ENCODE peak calls at places on chromosomes 7 and 10, in eight cellular contexts. One of them, this sample, is unnamed.

GRCh38 chr7:64098-64521 is 128.3 kb upstream of the FAM20C start:
- DNase-seq in BE2C: peak; percentile 39
- DNase-seq in upper lobe of right lung: peak; percentile 61
- DNase-seq in fibroblast of lung: peak; percentile 61
- DNase-seq in suprapubic skin: no peak
- DNase-seq in AG04450: peak; percentile 43
- DNase-seq in A549: peak; percentile 18
- DNase-seq in thoracic aorta: no peak
- DNase-seq in this sample: no peak

GRCh38 chr7:30914611-30915601 is 3.3 kb downstream of the AQP1 start:
- DNase-seq in AG04450: no peak
- DNase-seq in A549: peak; percentile 28
- DNase-seq in fibroblast of lung: peak; percentile 53
- DNase-seq in suprapubic skin: no peak
- DNase-seq in BE2C: peak; percentile 59
- DNase-seq in thoracic aorta: peak; percentile 79
- DNase-seq in upper lobe of right lung: no peak
- DNase-seq in this sample: no peak

GRCh38 chr10:132993271-132994260 is 51.2 kb upstream of the CFAP46 start:
- DNase-seq in A549: no peak
- DNase-seq in fibroblast of lung: no peak
- DNase-seq in AG04450: no peak
- DNase-seq in BE2C: no peak
- DNase-seq in thoracic aorta: no peak
- DNase-seq in upper lobe of right lung: no peak
- DNase-seq in suprapubic skin: no peak
- DNase-seq in this sample: no peak

GRCh38 chr10:95430231-95430951 is 130.8 kb downstream of the SORBS1 start:
- DNase-seq in AG04450: peak; percentile 15
- DNase-seq in BE2C: peak; percentile 35
- DNase-seq in thoracic aorta: no peak
- DNase-seq in suprapubic skin: no peak
- DNase-seq in upper lobe of right lung: no peak
- DNase-seq in A549: peak; percentile 70
- DNase-seq in fibroblast of lung: peak; percentile 45
- DNase-seq in this sample: peak; percentile 13

GRCh38 chr10:4981722-4982471 is 18.7 kb downstream of the AKR1C1 start:
- DNase-seq in AG04450: no peak
- DNase-seq in BE2C: no peak
- DNase-seq in suprapubic skin: no peak
- DNase-seq in A549: no peak
- DNase-seq in upper lobe of right lung: no peak
- DNase-seq in fibroblast of lung: peak; percentile 51
- DNase-seq in thoracic aorta: no peak
- DNase-seq in this sample: no peak

GRCh38 chr7:121798896-121799295 is 74.1 kb upstream of the PTPRZ1 start:
- DNase-seq in fibroblast of lung: peak; percentile 45
- DNase-seq in A549: no peak
- DNase-seq in suprapubic skin: no peak
- DNase-seq in AG04450: no peak
- DNase-seq in upper lobe of right lung: no peak
- DNase-seq in BE2C: no peak
- DNase-seq in thoracic aorta: no peak
- DNase-seq in this sample: no peak

GRCh38 chr10:52883996-52884871 is 111.7 kb upstream of the MBL2 start:
- DNase-seq in fibroblast of lung: peak; percentile 65
- DNase-seq in A549: peak; percentile 40
- DNase-seq in BE2C: peak; percentile 28
- DNase-seq in suprapubic skin: no peak
- DNase-seq in upper lobe of right lung: no peak
- DNase-seq in AG04450: peak; percentile 39
- DNase-seq in thoracic aorta: no peak
- DNase-seq in this sample: no peak

GRCh38 chr7:12635830-12636229 is 51.6 kb upstream of the ARL4A start:
- DNase-seq in thoracic aorta: no peak
- DNase-seq in fibroblast of lung: no peak
- DNase-seq in upper lobe of right lung: no peak
- DNase-seq in suprapubic skin: no peak
- DNase-seq in AG04450: no peak
- DNase-seq in A549: no peak
- DNase-seq in BE2C: no peak
- DNase-seq in this sample: no peak

GRCh38 chr7:6494365-6494764 is 46.6 kb upstream of the DAGLB start:
- DNase-seq in A549: no peak
- DNase-seq in BE2C: no peak
- DNase-seq in suprapubic skin: no peak
- DNase-seq in AG04450: no peak
- DNase-seq in thoracic aorta: no peak
- DNase-seq in upper lobe of right lung: no peak
- DNase-seq in fibroblast of lung: no peak
- DNase-seq in this sample: no peak

GRCh38 chr10:133071801-133072595 is 15.7 kb upstream of the ADGRA1 start:
- DNase-seq in AG04450: no peak
- DNase-seq in A549: no peak
- DNase-seq in BE2C: peak; percentile 42
- DNase-seq in upper lobe of right lung: no peak
- DNase-seq in suprapubic skin: no peak
- DNase-seq in fibroblast of lung: no peak
- DNase-seq in thoracic aorta: no peak
- DNase-seq in this sample: no peak

GRCh38 chr10:71548494-71548846 is 151.8 kb downstream of the CDH23 start:
- DNase-seq in BE2C: peak; percentile 42
- DNase-seq in A549: peak; percentile 39
- DNase-seq in upper lobe of right lung: no peak
- DNase-seq in thoracic aorta: no peak
- DNase-seq in fibroblast of lung: no peak
- DNase-seq in suprapubic skin: no peak
- DNase-seq in AG04450: no peak
- DNase-seq in this sample: no peak

GRCh38 chr10:117504601-117505000 is 37.9 kb upstream of the EMX2 start:
- DNase-seq in BE2C: no peak
- DNase-seq in suprapubic skin: peak; percentile 77
- DNase-seq in upper lobe of right lung: no peak
- DNase-seq in thoracic aorta: no peak
- DNase-seq in A549: no peak
- DNase-seq in AG04450: no peak
- DNase-seq in fibroblast of lung: no peak
- DNase-seq in this sample: no peak

GRCh38 chr10:13528875-13529713 is at the start of gene BEND7:
- DNase-seq in BE2C: no peak
- DNase-seq in fibroblast of lung: peak; percentile 42
- DNase-seq in thoracic aorta: no peak
- DNase-seq in upper lobe of right lung: peak; percentile 74
- DNase-seq in suprapubic skin: no peak
- DNase-seq in AG04450: no peak
- DNase-seq in A549: peak; percentile 65
- DNase-seq in this sample: no peak

GRCh38 chr7:977326-978048 is 2.1 kb upstream of the COX19 start:
- DNase-seq in fibroblast of lung: peak; percentile 25
- DNase-seq in upper lobe of right lung: no peak
- DNase-seq in A549: peak; percentile 36
- DNase-seq in BE2C: no peak
- DNase-seq in suprapubic skin: no peak
- DNase-seq in AG04450: no peak
- DNase-seq in thoracic aorta: no peak
- DNase-seq in this sample: no peak

GRCh38 chr10:137031-137430 is 1.8 kb downstream of the ZMYND11 start:
- DNase-seq in upper lobe of right lung: no peak
- DNase-seq in AG04450: no peak
- DNase-seq in suprapubic skin: no peak
- DNase-seq in fibroblast of lung: peak; percentile 18
- DNase-seq in BE2C: peak; percentile 46
- DNase-seq in thoracic aorta: no peak
- DNase-seq in A549: peak; percentile 67
- DNase-seq in this sample: peak; percentile 12

GRCh38 chr7:94001396-94001795 is 2.8 kb downstream of the BET1 start:
- DNase-seq in upper lobe of right lung: no peak
- DNase-seq in BE2C: no peak
- DNase-seq in fibroblast of lung: peak; percentile 77
- DNase-seq in A549: no peak
- DNase-seq in AG04450: no peak
- DNase-seq in suprapubic skin: no peak
- DNase-seq in thoracic aorta: no peak
- DNase-seq in this sample: no peak

GRCh38 chr10:48306870-48307531 is 524 bp downstream of the MAPK8 start:
- DNase-seq in thoracic aorta: peak; percentile 11
- DNase-seq in AG04450: no peak
- DNase-seq in BE2C: peak; percentile 75
- DNase-seq in fibroblast of lung: peak; percentile 62
- DNase-seq in suprapubic skin: peak; percentile 83
- DNase-seq in upper lobe of right lung: peak; percentile 86
- DNase-seq in A549: peak; percentile 43
- DNase-seq in this sample: peak; percentile 66

GRCh38 chr10:132206806-132207535 is 20.2 kb downstream of the DPYSL4 start:
- DNase-seq in suprapubic skin: no peak
- DNase-seq in fibroblast of lung: no peak
- DNase-seq in AG04450: no peak
- DNase-seq in thoracic aorta: no peak
- DNase-seq in upper lobe of right lung: no peak
- DNase-seq in BE2C: no peak
- DNase-seq in A549: no peak
- DNase-seq in this sample: no peak

DNA sequence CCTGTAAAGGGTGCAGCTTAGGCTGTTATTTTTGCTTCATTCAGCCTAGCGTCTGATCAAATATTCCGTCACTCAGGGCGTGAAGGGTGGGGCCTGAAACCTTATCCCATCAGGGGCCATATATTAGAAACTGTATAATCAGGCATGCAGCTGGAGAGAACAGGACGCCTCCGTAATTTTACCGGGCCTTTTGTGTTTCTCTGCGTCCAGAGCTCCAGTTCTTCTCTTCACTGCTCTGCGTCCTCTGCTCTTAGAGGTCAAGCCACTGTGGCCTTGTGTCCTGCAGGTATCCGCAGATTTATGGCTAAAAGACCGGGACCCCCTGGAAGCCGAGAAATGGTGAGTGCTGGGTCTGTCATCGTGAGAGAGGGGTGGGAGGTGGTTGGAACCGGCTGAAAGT is at the start of gene ZNF735:
- DNase-seq in BE2C: no peak
- DNase-seq in fibroblast of lung: no peak
- DNase-seq in AG04450: no peak
- DNase-seq in A549: no peak
- DNase-seq in upper lobe of right lung: no peak
- DNase-seq in suprapubic skin: no peak
- DNase-seq in thoracic aorta: no peak
- DNase-seq in this sample: no peak
- H3K9me3 ChIP-seq in BE2C: no peaks in the 10 kb centered on the region
- H3K9me3 ChIP-seq in fibroblast of lung: no peaks in the 10 kb centered on the region
- H3K9me3 ChIP-seq in AG04450: peaks cover 44% of the 10 kb centered on the region
- H3K9me3 ChIP-seq in A549: peaks cover 16% of the 10 kb centered on the region
- H3K9me3 ChIP-seq in upper lobe of right lung: no peaks in the 10 kb centered on the region
- H3K9me3 ChIP-seq in suprapubic skin: peaks cover 19% of the 10 kb centered on the region
- H3K9me3 ChIP-seq in thoracic aorta: no peaks in the 10 kb centered on the region
- H3K9me3 ChIP-seq in this sample: peaks cover 10% of the 10 kb centered on the region

DNA sequence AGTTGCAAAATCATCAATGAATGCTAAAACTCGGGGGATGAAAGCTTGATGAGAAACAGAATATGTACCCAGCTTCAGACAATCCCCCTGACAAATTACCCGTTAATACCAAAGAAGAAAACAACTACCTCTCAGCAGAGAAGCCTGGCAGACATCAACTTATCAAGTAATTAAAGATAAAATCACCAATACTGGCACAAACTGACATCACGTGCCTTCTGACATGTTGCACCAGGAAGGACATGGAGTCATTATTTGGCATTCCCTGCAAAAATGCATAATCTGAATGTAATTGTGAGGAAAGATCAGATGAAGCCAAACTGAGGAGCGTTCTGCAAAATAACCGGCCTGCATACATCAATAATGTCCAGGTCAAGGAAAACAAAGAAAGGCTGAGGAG is 7.7 kb downstream of the SLIT1 start:
- DNase-seq in thoracic aorta: no peak
- DNase-seq in A549: no peak
- DNase-seq in upper lobe of right lung: no peak
- DNase-seq in suprapubic skin: no peak
- DNase-seq in fibroblast of lung: no peak
- DNase-seq in BE2C: no peak
- DNase-seq in AG04450: no peak
- DNase-seq in this sample: no peak
- H3K9me3 ChIP-seq in thoracic aorta: no peaks in the 10 kb centered on the region
- H3K9me3 ChIP-seq in A549: no peaks in the 10 kb centered on the region
- H3K9me3 ChIP-seq in upper lobe of right lung: no peaks in the 10 kb centered on the region
- H3K9me3 ChIP-seq in suprapubic skin: no peaks in the 10 kb centered on the region
- H3K9me3 ChIP-seq in fibroblast of lung: no peaks in the 10 kb centered on the region
- H3K9me3 ChIP-seq in BE2C: no peaks in the 10 kb centered on the region
- H3K9me3 ChIP-seq in AG04450: no peaks in the 10 kb centered on the region
- H3K9me3 ChIP-seq in this sample: no peaks in the 10 kb centered on the region

DNA sequence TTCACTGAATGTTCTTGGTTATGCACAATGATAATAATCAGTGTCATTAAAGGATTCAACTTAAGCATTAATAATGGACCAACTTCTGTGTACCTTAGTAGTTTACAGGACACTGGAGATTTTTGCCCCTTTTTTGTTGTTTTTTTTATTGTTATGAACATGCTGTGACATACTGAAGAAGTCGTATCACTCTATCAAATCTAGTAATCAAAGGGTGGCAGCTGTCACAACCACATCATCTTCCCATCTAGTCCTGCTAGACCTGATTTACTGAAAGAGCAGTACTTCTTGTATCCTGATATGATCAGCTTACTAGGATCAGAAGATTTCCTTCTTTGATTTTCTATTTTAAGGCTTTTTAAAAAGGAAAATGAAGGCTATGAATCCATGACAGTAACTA is 504.6 kb upstream of the CELF2 start:
- DNase-seq in thoracic aorta: no peak
- DNase-seq in AG04450: no peak
- DNase-seq in A549: no peak
- DNase-seq in BE2C: no peak
- DNase-seq in suprapubic skin: no peak
- DNase-seq in fibroblast of lung: no peak
- DNase-seq in upper lobe of right lung: no peak
- DNase-seq in this sample: no peak
- H3K9me3 ChIP-seq in thoracic aorta: no peaks in the 10 kb centered on the region
- H3K9me3 ChIP-seq in AG04450: no peaks in the 10 kb centered on the region
- H3K9me3 ChIP-seq in A549: no peaks in the 10 kb centered on the region
- H3K9me3 ChIP-seq in BE2C: no peaks in the 10 kb centered on the region
- H3K9me3 ChIP-seq in suprapubic skin: no peaks in the 10 kb centered on the region
- H3K9me3 ChIP-seq in fibroblast of lung: no peaks in the 10 kb centered on the region
- H3K9me3 ChIP-seq in upper lobe of right lung: no peaks in the 10 kb centered on the region
- H3K9me3 ChIP-seq in this sample: no peaks in the 10 kb centered on the region

DNA sequence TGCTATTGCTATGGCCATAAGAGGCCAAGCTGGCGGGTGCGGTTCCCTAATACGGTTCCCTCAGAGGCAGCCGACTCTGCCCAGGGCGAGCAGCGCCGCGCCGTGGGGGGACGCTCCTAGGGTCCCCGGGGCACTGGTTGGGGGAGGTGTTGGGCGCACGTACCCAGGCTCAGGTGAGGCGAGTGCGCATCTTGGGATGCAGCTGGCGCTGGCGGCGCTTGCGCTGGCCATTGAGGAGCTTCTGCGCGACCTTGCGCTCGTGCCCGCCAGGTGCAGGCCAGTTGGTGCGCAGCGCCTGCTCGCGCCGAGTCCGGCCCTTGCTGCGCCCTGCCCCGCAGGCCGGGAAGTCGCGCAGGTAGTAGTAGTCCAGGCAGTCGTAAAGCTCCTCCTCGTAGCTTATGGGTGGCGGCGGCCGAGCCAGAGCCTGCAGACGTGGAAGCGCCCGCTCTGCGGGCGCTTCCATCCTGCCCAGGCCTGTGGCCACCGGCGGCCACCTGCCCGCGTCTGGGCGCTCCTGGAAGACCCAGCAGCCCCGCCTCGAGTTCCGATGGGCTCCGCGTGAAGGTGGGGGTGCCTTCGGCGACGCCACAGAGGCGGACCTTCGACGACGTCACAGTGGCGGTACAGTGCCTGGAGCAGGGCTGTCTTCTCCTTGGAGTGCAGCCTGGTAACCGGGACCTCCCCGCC is at the start of gene NUPR2:
- DNase-seq in thoracic aorta: no peak
- DNase-seq in BE2C: no peak
- DNase-seq in upper lobe of right lung: no peak
- DNase-seq in AG04450: no peak
- DNase-seq in suprapubic skin: peak; percentile 69
- DNase-seq in A549: no peak
- DNase-seq in fibroblast of lung: no peak
- DNase-seq in this sample: no peak
- H3K9me3 ChIP-seq in thoracic aorta: no peaks in the 10 kb centered on the region
- H3K9me3 ChIP-seq in BE2C: no peaks in the 10 kb centered on the region
- H3K9me3 ChIP-seq in upper lobe of right lung: no peaks in the 10 kb centered on the region
- H3K9me3 ChIP-seq in AG04450: no peaks in the 10 kb centered on the region
- H3K9me3 ChIP-seq in suprapubic skin: no peaks in the 10 kb centered on the region
- H3K9me3 ChIP-seq in A549: no peaks in the 10 kb centered on the region
- H3K9me3 ChIP-seq in fibroblast of lung: no peaks in the 10 kb centered on the region
- H3K9me3 ChIP-seq in this sample: no peaks in the 10 kb centered on the region

This sample was measured in CD4-positive, alpha-beta T cell.